ENCODE peak calls at places on chromosomes 2 and 18, in six cellular contexts. E is fibroblast of lung, F is colonic mucosa, N is HL-60, J is adipocyte, K is breast epithelium. Z is an unnamed sample.

GRCh38 chr2:134245340-134245984 is 8.4 kb upstream of the MGAT5 start:
- DNase-seq in E (peak; percentile 62), F (peak; percentile 89), N (peak; percentile 51), J (peak; percentile 90), K (peak; percentile 69), Z (peak; percentile 77)

GRCh38 chr2:113229795-113230194 is 48.9 kb downstream of the PAX8 start:
- DNase-seq in E (no peak), F (no peak), N (peak; percentile 66), J (no peak), K (no peak), Z (no peak)

GRCh38 chr18:79528846-79529245 is 133.1 kb downstream of the NFATC1 start:
- DNase-seq in E (peak; percentile 56), F (peak; percentile 67), N (no peak), J (peak; percentile 84), K (no peak), Z (peak; percentile 72)

GRCh38 chr2:155393406-155393805 is 694.9 kb downstream of the KCNJ3 start:
- DNase-seq in E (no peak), F (no peak), N (no peak), J (no peak), K (no peak), Z (no peak)

GRCh38 chr18:79248495-79249078 is 147.1 kb upstream of the NFATC1 start:
- DNase-seq in E (peak; percentile 68), F (no peak), N (no peak), J (no peak), K (no peak), Z (peak; percentile 2)

GRCh38 chr18:76468345-76469275 is 26.4 kb downstream of the ZNF516 start:
- DNase-seq in E (peak; percentile 25), F (no peak), N (no peak), J (no peak), K (no peak), Z (peak; percentile 73)

GRCh38 chr2:95366514-95366913 is 36.0 kb upstream of the FAHD2A start:
- DNase-seq in E (no peak), F (no peak), N (no peak), J (no peak), K (no peak), Z (no peak)

GRCh38 chr2:143928613-143929012 is 591.3 kb downstream of the ZEB2 start:
- DNase-seq in E (no peak), F (no peak), N (no peak), J (no peak), K (no peak), Z (no peak)

GRCh38 chr2:5673861-5674240 is 18.3 kb upstream of the SOX11 start:
- DNase-seq in E (peak; percentile 58), F (no peak), N (no peak), J (peak; percentile 65), K (no peak), Z (no peak)

GRCh38 chr18:48540329-48541025 is 1.6 kb downstream of the CTIF start:
- DNase-seq in E (peak; percentile 63), F (peak; percentile 84), N (peak; percentile 68), J (peak; percentile 85), K (peak; percentile 52), Z (peak; percentile 63)

GRCh38 chr18:11981633-11982366 is 493 bp downstream of the IMPA2 start:
- DNase-seq in E (peak; percentile 16), F (peak; percentile 67), N (peak; percentile 46), J (peak; percentile 47), K (peak; percentile 29), Z (peak; percentile 37)

GRCh38 chr2:55223958-55224760 is 7.9 kb downstream of the CLHC1 start:
- DNase-seq in E (no peak), F (no peak), N (no peak), J (no peak), K (no peak), Z (no peak)

GRCh38 chr18:23998811-23999210 is 15.7 kb upstream of the TTC39C start:
- DNase-seq in E (peak; percentile 33), F (peak; percentile 67), N (no peak), J (no peak), K (peak; percentile 66), Z (no peak)

GRCh38 chr2:100070078-100070477 is 72.3 kb downstream of the AFF3 start:
- DNase-seq in E (peak; percentile 39), F (no peak), N (no peak), J (peak; percentile 54), K (no peak), Z (peak; percentile 75)

GRCh38 chr2:240407090-240407489 is 28.4 kb upstream of the GPC1 start:
- DNase-seq in E (no peak), F (no peak), N (no peak), J (no peak), K (no peak), Z (no peak)

GRCh38 chr2:73759287-73759764 is 20.6 kb downstream of the DUSP11 start:
- DNase-seq in E (peak; percentile 60), F (no peak), N (no peak), J (peak; percentile 15), K (no peak), Z (peak; percentile 17)

GRCh38 chr2:62578837-62579640 is 73.0 kb upstream of the TMEM17 start:
- DNase-seq in E (peak; percentile 83), F (peak; percentile 28), N (no peak), J (peak; percentile 79), K (no peak), Z (peak; percentile 64)

GRCh38 chr2:23221236-23221635 is 163.7 kb upstream of the KLHL29 start:
- DNase-seq in E (no peak), F (no peak), N (no peak), J (peak; percentile 38), K (no peak), Z (no peak)

GRCh38 chr2:23220687-23221086 is 164.3 kb upstream of the KLHL29 start:
- DNase-seq in E (no peak), F (no peak), N (no peak), J (no peak), K (no peak), Z (no peak)

GRCh38 chr2:23221901-23222300 is 163.1 kb upstream of the KLHL29 start:
- DNase-seq in E (no peak), F (no peak), N (no peak), J (no peak), K (no peak), Z (no peak)
- H3K4me3 ChIP-seq in E (no peak overlapping the region), F (no peak overlapping the region), N (no peak overlapping the region), J (no peak overlapping the region), K (no peak overlapping the region), Z (no peak overlapping the region)

DNA sequence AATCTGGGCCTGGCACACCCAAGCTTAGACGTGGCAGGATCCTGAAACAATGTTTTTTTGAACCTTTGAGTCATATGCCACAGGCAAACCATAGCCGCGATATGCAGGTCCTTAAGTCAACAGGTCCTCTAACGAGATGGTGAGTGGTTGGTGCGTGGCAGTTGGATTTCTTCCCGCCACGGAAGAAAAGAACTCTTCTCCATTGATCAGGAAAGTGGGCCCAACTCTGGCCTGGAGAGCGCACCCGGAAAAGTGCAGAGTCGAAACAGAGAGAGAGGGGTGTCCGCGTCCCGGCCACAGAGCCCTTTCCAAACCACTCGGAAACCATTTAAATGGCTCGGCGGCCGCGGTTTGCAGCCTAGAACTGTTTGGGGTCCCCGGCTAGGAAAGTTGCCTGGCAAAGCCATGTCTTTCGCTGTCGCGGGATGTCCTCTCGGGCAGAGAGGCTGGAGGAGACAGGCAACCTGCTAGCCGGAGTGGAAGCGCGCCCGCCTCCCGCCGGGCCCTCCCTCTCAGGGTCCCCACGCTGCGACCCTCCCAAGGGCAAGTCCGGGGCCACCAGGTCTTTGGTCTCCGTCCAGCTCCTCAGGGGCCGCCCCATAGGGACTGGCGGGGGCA is 777 bp downstream of the GALNT3 start:
- DNase-seq in E (peak; percentile 74), F (peak; percentile 75), N (no peak), J (peak; percentile 16), K (peak; percentile 25), Z (no peak)
- H3K4me3 ChIP-seq in E (peak overlapping the region; percentile 32), F (peak overlapping the region; percentile 64), N (peak overlapping the region; percentile 97), J (peak overlapping the region; percentile 77), K (peak overlapping the region; percentile 70), Z (peak overlapping the region; percentile 9)

GRCh38 chr2:44802409-44803099 is 138.9 kb upstream of the SIX3 start:
- DNase-seq in E (no peak), F (no peak), N (no peak), J (no peak), K (no peak), Z (no peak)
- H3K4me3 ChIP-seq in E (no peak overlapping the region), F (no peak overlapping the region), N (no peak overlapping the region), J (no peak overlapping the region), K (peak overlapping the region; percentile 51), Z (no peak overlapping the region)

DNA sequence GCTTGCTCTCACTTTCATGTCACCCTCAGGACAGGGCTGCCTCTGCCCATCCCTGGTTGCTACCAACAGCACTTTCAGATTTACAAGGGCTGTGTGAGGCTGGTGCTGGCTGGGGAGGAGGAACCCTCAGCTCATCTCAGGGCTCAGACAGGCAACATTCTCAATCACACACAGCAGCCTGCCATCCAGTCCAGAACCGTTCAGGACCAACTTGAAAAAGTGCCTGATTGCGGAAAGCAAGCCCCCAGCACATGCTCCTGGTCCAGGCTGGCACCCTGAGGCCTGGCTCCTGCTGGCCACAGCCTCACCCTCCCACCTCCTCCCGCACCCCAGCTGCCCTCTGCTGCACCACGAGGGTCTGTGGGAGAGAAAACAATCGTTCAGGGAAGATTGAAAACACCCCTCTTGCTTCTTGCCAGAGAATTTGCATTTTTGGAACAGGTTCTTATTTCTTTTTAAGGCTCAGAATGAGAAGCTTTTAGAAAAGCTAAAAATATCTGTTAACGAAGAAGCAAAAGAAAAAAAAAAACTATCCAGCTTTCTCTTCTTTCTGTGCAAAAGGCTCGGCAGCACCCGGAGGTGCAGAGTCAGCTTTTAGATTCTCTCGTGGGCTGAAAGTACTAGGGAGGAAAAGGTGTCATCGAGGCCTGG is 403.8 kb upstream of the ID2 start:
- DNase-seq in E (no peak), F (no peak), N (no peak), J (no peak), K (no peak), Z (no peak)
- H3K4me3 ChIP-seq in E (no peak overlapping the region), F (no peak overlapping the region), N (no peak overlapping the region), J (peak overlapping the region; percentile 20), K (no peak overlapping the region), Z (no peak overlapping the region)

DNA sequence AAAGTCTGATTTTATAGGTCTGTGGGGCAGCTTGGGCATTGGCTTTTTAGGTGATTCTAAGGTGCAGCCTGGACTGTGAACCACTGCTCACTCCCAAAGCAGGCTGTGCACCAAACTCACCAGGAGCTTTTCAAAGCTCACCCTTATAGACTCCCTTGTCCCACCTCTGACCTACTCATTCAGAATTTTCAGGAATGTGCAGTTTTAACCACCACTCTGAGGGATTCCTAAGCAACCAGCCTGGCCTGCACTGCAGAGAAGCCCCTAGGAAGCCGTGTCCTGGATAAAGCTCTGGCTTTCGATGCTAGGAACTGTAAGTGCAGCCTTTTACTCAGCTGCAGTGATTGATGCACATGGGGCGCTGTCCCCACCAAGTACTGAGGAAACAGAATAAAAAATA is 33.0 kb downstream of the MRO start:
- DNase-seq in E (peak; percentile 8), F (no peak), N (no peak), J (no peak), K (no peak), Z (no peak)
- H3K4me3 ChIP-seq in E (no peak overlapping the region), F (no peak overlapping the region), N (no peak overlapping the region), J (no peak overlapping the region), K (no peak overlapping the region), Z (no peak overlapping the region)

GRCh38 chr2:206266130-206267125 is 8.0 kb upstream of the ZDBF2 start:
- DNase-seq in E (no peak), F (no peak), N (no peak), J (no peak), K (no peak), Z (no peak)
- H3K4me3 ChIP-seq in E (no peak overlapping the region), F (no peak overlapping the region), N (no peak overlapping the region), J (no peak overlapping the region), K (no peak overlapping the region), Z (no peak overlapping the region)